ENCODE peak calls at places on chromosomes 2 and 18, in seven cellular contexts. A is GM06990; P is CD4-positive, alpha-beta T cell; O is choroid plexus epithelial cell; W is heart left ventricle; N is endodermal cell; Z is AG09309. K is an unnamed sample.

GRCh38 chr2:102004588-102004987 is 12.8 kb downstream of the IL1R2 start:
- DNase-seq in Z (no peak), N (no peak), A (no peak), W (no peak), P (no peak), O (no peak), K (no peak)

GRCh38 chr18:37524546-37525301 is 40.9 kb downstream of the CELF4 start:
- DNase-seq in W (no peak), O (no peak), N (peak; percentile 79), P (no peak), Z (no peak), A (no peak), K (no peak)

GRCh38 chr2:12232876-12233275 is 483.9 kb upstream of the TRIB2 start:
- DNase-seq in P (no peak), A (no peak), Z (no peak), N (no peak), W (no peak), O (no peak), K (no peak)

GRCh38 chr2:17543848-17544645 is 3.6 kb downstream of the VSNL1 start:
- DNase-seq in A (no peak), O (peak; percentile 23), P (no peak), W (no peak), Z (no peak), N (no peak), K (no peak)

GRCh38 chr2:23073041-23073440 is 311.9 kb upstream of the KLHL29 start:
- DNase-seq in Z (no peak), A (no peak), P (no peak), N (no peak), W (no peak), O (no peak), K (no peak)

GRCh38 chr2:145383961-145384360 is 864.0 kb upstream of the ZEB2 start:
- DNase-seq in W (no peak), O (peak; percentile 21), Z (no peak), N (no peak), P (no peak), A (no peak), K (no peak)

GRCh38 chr2:174681099-174681982 is 82.9 kb downstream of the CHRNA1 start:
- DNase-seq in O (peak; percentile 52), P (no peak), Z (no peak), N (peak; percentile 69), W (peak; percentile 47), A (no peak), K (no peak)

GRCh38 chr2:217394510-217395351 is 534.9 kb upstream of the TNP1 start:
- DNase-seq in P (no peak), Z (no peak), N (no peak), A (no peak), O (no peak), W (no peak), K (no peak)

GRCh38 chr2:208142255-208142924 is 3.6 kb downstream of the CRYGB start:
- DNase-seq in A (no peak), O (peak; percentile 33), Z (peak; percentile 4), P (no peak), W (no peak), N (no peak), K (no peak)

GRCh38 chr2:7962191-7962590 is 719.7 kb upstream of the ID2 start:
- DNase-seq in O (no peak), Z (no peak), N (no peak), P (no peak), A (no peak), W (no peak), K (no peak)

GRCh38 chr2:159968282-159968900 is 94.0 kb downstream of the PLA2R1 start:
- DNase-seq in A (no peak), N (peak; percentile 80), O (peak; percentile 75), P (no peak), W (no peak), Z (peak; percentile 10), K (no peak)

GRCh38 chr2:170321526-170321925 is 143.6 kb downstream of the MYO3B start:
- DNase-seq in W (no peak), A (no peak), O (no peak), Z (no peak), P (no peak), N (no peak), K (no peak)

GRCh38 chr2:8310557-8311455 is 371.1 kb upstream of the ID2 start:
- DNase-seq in Z (no peak), P (peak; percentile 9), A (no peak), W (no peak), N (peak; percentile 22), O (no peak), K (no peak)

GRCh38 chr2:238277695-238278094 is 10.7 kb downstream of the PER2 start:
- DNase-seq in W (peak; percentile 14), P (no peak), O (no peak), Z (no peak), N (peak; percentile 81), A (no peak), K (no peak)

GRCh38 chr18:79485788-79486355 is 90.1 kb downstream of the NFATC1 start:
- DNase-seq in N (no peak), W (peak; percentile 55), O (peak; percentile 89), Z (peak; percentile 90), P (no peak), A (no peak), K (peak; percentile 64)

GRCh38 chr2:5740853-5741252 is 48.7 kb downstream of the SOX11 start:
- DNase-seq in Z (no peak), A (no peak), O (peak; percentile 4), N (no peak), P (no peak), W (no peak), K (no peak)

GRCh38 chr2:63743170-63743975 is 98.3 kb upstream of the UGP2 start:
- DNase-seq in Z (no peak), N (no peak), W (no peak), A (no peak), O (no peak), P (no peak), K (no peak)

GRCh38 chr2:36376992-36377738 is 21.6 kb downstream of the CRIM1 start:
- DNase-seq in A (no peak), Z (no peak), W (no peak), P (no peak), O (no peak), N (peak; percentile 71), K (no peak)

GRCh38 chr2:118539290-118539689 is 308.2 kb downstream of the EN1 start:
- DNase-seq in P (no peak), A (no peak), N (peak; percentile 77), O (peak; percentile 60), W (no peak), Z (peak; percentile 8), K (no peak)

GRCh38 chr2:173400760-173401159 is 46.1 kb downstream of the CDCA7 start:
- DNase-seq in A (no peak), P (no peak), N (peak; percentile 63), W (no peak), O (no peak), Z (no peak), K (no peak)

GRCh38 chr18:57784034-57784815 is 18.9 kb downstream of the ATP8B1 start:
- DNase-seq in N (no peak), A (no peak), P (no peak), Z (peak; percentile 77), O (peak; percentile 89), W (no peak), K (no peak)

GRCh38 chr2:106572541-106573148 is 85.5 kb downstream of the CD8B2 start:
- DNase-seq in A (no peak), P (no peak), W (no peak), N (peak; percentile 75), O (no peak), Z (no peak), K (no peak)
- TF ChIP-seq CTCF in A (peak; percentile 54), P (peak; percentile 12), W (peak; percentile 46), N (peak; percentile 89), O (peak; percentile 51), Z (peak; percentile 49), K (peak; percentile 27)

GRCh38 chr18:4119127-4119648 is 335.9 kb downstream of the DLGAP1 start:
- DNase-seq in P (no peak), N (peak; percentile 74), W (no peak), O (no peak), Z (no peak), A (no peak), K (no peak)

GRCh38 chr18:4125246-4125938 is 329.7 kb downstream of the DLGAP1 start:
- DNase-seq in N (peak; percentile 73), Z (no peak), W (peak; percentile 40), A (no peak), P (no peak), O (no peak), K (no peak)

GRCh38 chr18:4119813-4120212 is 335.3 kb downstream of the DLGAP1 start:
- DNase-seq in N (no peak), O (no peak), W (no peak), P (no peak), Z (no peak), A (no peak), K (no peak)
- TF ChIP-seq CTCF in N (peak; percentile 26), O (no peak), W (no peak), P (no peak), Z (no peak), A (peak; percentile 9), K (no peak)

DNA sequence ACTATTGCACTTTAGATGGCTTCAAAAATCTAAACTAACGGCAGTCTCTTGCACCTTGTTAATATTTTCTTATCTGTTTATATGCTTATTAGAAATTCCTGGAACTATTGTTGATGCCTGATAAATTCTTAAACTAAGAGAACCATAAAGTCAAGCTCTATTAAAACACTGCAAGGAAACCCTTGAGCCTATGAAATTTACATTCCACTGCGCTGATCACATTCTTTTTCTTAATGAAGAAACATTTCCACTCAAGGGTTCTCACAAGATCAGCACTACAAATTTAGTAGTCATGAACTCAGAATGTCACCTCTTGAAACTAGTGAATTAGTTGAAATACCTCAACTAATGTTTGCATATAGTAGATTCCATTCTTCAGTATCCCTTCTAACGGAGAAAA is 331.8 kb upstream of the SLC8A1 start:
- DNase-seq in O (no peak), N (no peak), P (no peak), W (no peak), Z (no peak), A (no peak), K (no peak)
- TF ChIP-seq CTCF in O (no peak), N (no peak), P (no peak), W (no peak), Z (no peak), A (no peak), K (no peak)

GRCh38 chr18:23588836-23589560 is 2.7 kb upstream of the NPC1 start:
- DNase-seq in W (no peak), A (no peak), P (no peak), Z (peak; percentile 23), O (peak; percentile 21), N (peak; percentile 75), K (no peak)

GRCh38 chr18:23585007-23585871 is 1.1 kb downstream of the NPC1 start:
- DNase-seq in W (no peak), O (peak; percentile 14), N (peak; percentile 66), A (peak; percentile 11), P (no peak), Z (no peak), K (no peak)

GRCh38 chr18:23586249-23587196 is at the start of gene NPC1:
- DNase-seq in Z (peak; percentile 69), P (peak; percentile 90), W (peak; percentile 96), A (peak; percentile 93), N (peak; percentile 98), O (peak; percentile 97), K (peak; percentile 87)

GRCh38 chr18:23585897-23586248 is 433 bp downstream of the NPC1 start:
- DNase-seq in A (no peak), P (no peak), Z (no peak), O (no peak), W (no peak), N (no peak), K (no peak)

DNA sequence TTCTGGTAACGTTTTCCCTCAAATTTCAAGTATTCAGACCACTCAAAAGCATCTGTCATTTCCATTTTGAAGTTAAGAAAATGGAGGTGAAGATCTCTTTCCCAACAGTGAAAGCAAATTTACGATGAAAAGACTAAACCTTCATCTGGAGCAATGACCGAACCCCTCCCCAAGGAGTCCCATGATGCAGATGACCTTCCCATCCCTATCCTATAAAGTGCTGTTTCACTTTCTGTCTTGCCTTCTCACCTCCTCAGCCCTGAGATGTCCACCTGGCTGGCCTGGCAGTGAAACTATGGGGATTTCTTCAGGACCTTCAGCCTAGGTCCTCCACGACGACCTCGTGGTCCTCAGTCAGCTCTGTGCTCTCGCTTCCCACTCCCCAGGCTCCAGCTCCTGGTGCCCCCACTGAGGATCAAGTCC is 925 bp upstream of the NPC1 start:
- DNase-seq in P (no peak), O (no peak), Z (no peak), W (no peak), N (no peak), A (no peak), K (no peak)
- TF ChIP-seq CTCF in P (peak; percentile 32), O (no peak), Z (no peak), W (no peak), N (peak; percentile 13), A (no peak), K (no peak)

K was measured in AG09319.